ENCODE peak calls at places on chromosomes 2 and 18, in eight cellular contexts. G, I, F, O, L, A, D and X are unnamed samples.

GRCh38 chr2:236177604-236177966 is 9.4 kb upstream of the GBX2 start:
- DNase-seq in G (peak), I (no peak), F (no peak), O (peak), L (no peak), A (no peak), D (no peak), X (peak)

GRCh38 chr2:120395221-120395620 is 49.3 kb downstream of the INHBB start:
- DNase-seq in G (no peak), I (no peak), F (no peak), O (no peak), L (no peak), A (no peak), D (no peak), X (no peak)

GRCh38 chr2:59691518-59692190 is 861.8 kb downstream of the BCL11A start:
- DNase-seq in G (no peak), I (no peak), F (no peak), O (no peak), L (no peak), A (no peak), D (no peak), X (no peak)

GRCh38 chr2:137715731-137716191 is 248.5 kb upstream of the HNMT start:
- DNase-seq in G (no peak), I (no peak), F (no peak), O (no peak), L (no peak), A (no peak), D (no peak), X (no peak)

GRCh38 chr18:48230459-48231113 is 178.6 kb downstream of the ZBTB7C start:
- DNase-seq in G (no peak), I (no peak), F (peak), O (peak), L (peak), A (peak), D (no peak), X (peak)

GRCh38 chr2:223859070-223859469 is 21.7 kb upstream of the AP1S3 start:
- DNase-seq in G (no peak), I (no peak), F (no peak), O (no peak), L (no peak), A (no peak), D (no peak), X (no peak)

GRCh38 chr2:182894174-182894573 is 27.7 kb upstream of the FRZB start:
- DNase-seq in G (no peak), I (no peak), F (no peak), O (no peak), L (no peak), A (no peak), D (no peak), X (no peak)

GRCh38 chr2:38750011-38750792 is 959 bp downstream of the SRSF7 start:
- DNase-seq in G (peak), I (peak), F (peak), O (peak), L (no peak), A (peak), D (peak), X (peak)

GRCh38 chr18:10460414-10461018 is 6.1 kb downstream of the APCDD1 start:
- DNase-seq in G (no peak), I (no peak), F (no peak), O (no peak), L (no peak), A (no peak), D (no peak), X (no peak)